ENCODE peak calls at places on chromosomes 3 and 15, in eight cellular contexts. F is stomach; X is mesendoderm; M is cardiac muscle cell; P is CD8-positive, alpha-beta memory T cell; Y is lung; G is aorta; I is GM06990. B is an unnamed sample.

GRCh38 chr3:187955076-187955952 is 198.6 kb upstream of the LPP start:
- DNase-seq in F (no peak), X (no peak), M (peak; percentile 87), P (no peak), Y (no peak), G (peak; percentile 51), I (no peak), B (no peak)

GRCh38 chr15:42171795-42172194 is 15.4 kb upstream of the PLA2G4F start:
- DNase-seq in F (no peak), X (no peak), M (no peak), P (no peak), Y (no peak), G (no peak), I (no peak), B (no peak)

GRCh38 chr3:127389415-127389814 is 101.6 kb upstream of the PRR20G start:
- DNase-seq in F (no peak), X (peak; percentile 69), M (no peak), P (no peak), Y (no peak), G (no peak), I (no peak), B (no peak)

GRCh38 chr3:151974067-151974466 is 100.6 kb downstream of the SUCNR1 start:
- DNase-seq in F (no peak), X (peak; percentile 64), M (peak; percentile 28), P (no peak), Y (no peak), G (no peak), I (no peak), B (no peak)

GRCh38 chr3:194633349-194634004 is at the start of gene TMEM44:
- DNase-seq in F (peak; percentile 75), X (peak; percentile 89), M (peak; percentile 85), P (peak; percentile 69), Y (peak; percentile 74), G (peak; percentile 81), I (peak; percentile 88), B (peak; percentile 98)

GRCh38 chr3:10855871-10856662 is 40.0 kb downstream of the SLC6A11 start:
- DNase-seq in F (no peak), X (peak; percentile 27), M (no peak), P (no peak), Y (no peak), G (no peak), I (no peak), B (peak; percentile 65)

GRCh38 chr15:34241376-34242350 is 16.8 kb downstream of the EMC4 start:
- DNase-seq in F (no peak), X (peak; percentile 39), M (peak; percentile 60), P (peak; percentile 45), Y (no peak), G (no peak), I (peak; percentile 8), B (peak; percentile 49)

GRCh38 chr3:143288944-143289343 is 169.4 kb downstream of the CHST2 start:
- DNase-seq in F (no peak), X (no peak), M (no peak), P (no peak), Y (no peak), G (no peak), I (no peak), B (no peak)

GRCh38 chr3:29203846-29204245 is 77.0 kb upstream of the RBMS3 start:
- DNase-seq in F (no peak), X (no peak), M (no peak), P (no peak), Y (no peak), G (no peak), I (no peak), B (no peak)

GRCh38 chr3:20462226-20462625 is 276.2 kb upstream of the SGO1 start:
- DNase-seq in F (no peak), X (no peak), M (peak; percentile 20), P (no peak), Y (no peak), G (no peak), I (no peak), B (no peak)

GRCh38 chr3:189132901-189133300 is 38.9 kb upstream of the TPRG1 start:
- DNase-seq in F (no peak), X (no peak), M (no peak), P (no peak), Y (no peak), G (no peak), I (no peak), B (no peak)
- H3K4me3 ChIP-seq in F (no peak overlapping the region), X (no peak overlapping the region), M (no peak overlapping the region), P (peak overlapping the region; percentile 1), Y (no peak overlapping the region), G (no peak overlapping the region), I (no peak overlapping the region), B (no peak overlapping the region)

DNA sequence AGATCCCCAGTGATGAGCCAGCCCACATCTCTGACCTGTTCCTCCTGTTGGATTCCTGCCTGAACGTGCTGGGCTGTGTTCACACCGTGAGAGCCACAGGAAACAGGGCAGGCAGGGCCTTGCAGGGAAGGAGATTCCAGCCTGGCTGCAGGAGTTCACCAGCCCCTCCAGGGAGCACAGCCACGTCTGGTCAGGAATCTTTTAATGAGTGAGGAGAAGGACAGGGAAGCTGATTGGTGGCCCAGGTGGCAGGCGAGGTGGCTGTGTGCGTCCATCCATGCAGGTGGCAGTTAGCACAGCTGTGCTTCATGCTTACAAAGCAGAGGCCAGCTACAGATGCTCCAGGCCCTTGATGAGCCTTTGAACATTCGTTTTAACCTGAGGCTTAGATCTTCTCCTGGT is 10.5 kb downstream of the LRRK1 start:
- DNase-seq in F (no peak), X (peak; percentile 77), M (no peak), P (no peak), Y (no peak), G (no peak), I (peak; percentile 59), B (peak; percentile 43)
- H3K36me3 ChIP-seq in F (peaks cover 43% of the 10 kb centered on the region), X (no peaks in the 10 kb centered on the region), M (no peaks in the 10 kb centered on the region), P (no peaks in the 10 kb centered on the region), Y (peaks cover 2% of the 10 kb centered on the region), G (peaks cover 2% of the 10 kb centered on the region), I (peaks cover 16% of the 10 kb centered on the region), B (no peaks in the 10 kb centered on the region)

GRCh38 chr15:69628256-69629093 is 175.9 kb downstream of the RPLP1 start:
- DNase-seq in F (no peak), X (no peak), M (no peak), P (no peak), Y (peak; percentile 46), G (no peak), I (no peak), B (no peak)

GRCh38 chr15:69631005-69631404 is 178.4 kb downstream of the RPLP1 start:
- DNase-seq in F (no peak), X (no peak), M (no peak), P (no peak), Y (peak; percentile 7), G (no peak), I (no peak), B (no peak)

GRCh38 chr15:69631978-69632377 is 179.4 kb downstream of the RPLP1 start:
- DNase-seq in F (no peak), X (no peak), M (no peak), P (no peak), Y (peak; percentile 6), G (no peak), I (no peak), B (no peak)

GRCh38 chr15:69627548-69628158 is 175.0 kb downstream of the RPLP1 start:
- DNase-seq in F (no peak), X (no peak), M (no peak), P (no peak), Y (peak; percentile 31), G (no peak), I (no peak), B (no peak)

DNA sequence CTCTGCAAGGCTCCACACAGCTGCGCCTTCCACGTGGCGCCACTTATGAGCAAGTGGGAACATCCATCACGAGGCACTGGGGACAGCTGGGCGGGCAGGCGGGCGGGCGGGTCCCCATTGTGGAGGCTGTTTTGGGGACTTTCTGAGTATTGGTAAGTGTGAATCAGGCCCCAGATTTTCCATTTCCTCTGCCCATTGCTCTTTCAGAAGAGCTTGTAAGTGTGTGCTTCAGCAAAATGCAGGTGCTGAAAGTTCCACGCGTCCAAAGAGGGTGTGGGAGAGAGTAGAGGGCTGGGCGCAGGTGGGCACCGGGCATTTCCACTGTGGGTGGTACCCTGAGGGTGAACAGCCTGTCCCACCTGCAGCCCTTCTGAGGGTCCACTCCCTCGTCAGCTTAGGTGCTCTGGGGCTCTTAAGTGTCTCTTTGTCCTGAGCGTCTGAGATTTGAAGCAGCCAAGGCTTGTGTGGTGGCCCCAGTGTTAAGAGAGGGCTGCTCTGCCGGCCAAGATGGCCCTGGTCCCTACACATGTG is 177.1 kb downstream of the RPLP1 start:
- DNase-seq in F (no peak), X (no peak), M (no peak), P (no peak), Y (no peak), G (no peak), I (peak; percentile 13), B (no peak)
- H3K27me3 ChIP-seq in F (no peaks in the 10 kb centered on the region), X (no peaks in the 10 kb centered on the region), M (peaks cover 18% of the 10 kb centered on the region), P (no peaks in the 10 kb centered on the region), Y (no peaks in the 10 kb centered on the region), G (no peaks in the 10 kb centered on the region), I (peaks cover 1% of the 10 kb centered on the region), B (no peaks in the 10 kb centered on the region)

GRCh38 chr15:51623386-51623938 is 891 bp upstream of the DMXL2 start:
- DNase-seq in F (no peak), X (peak; percentile 4), M (peak; percentile 13), P (no peak), Y (no peak), G (no peak), I (no peak), B (no peak)

GRCh38 chr15:51622269-51623180 is at the start of gene DMXL2:
- DNase-seq in F (peak; percentile 83), X (peak; percentile 93), M (peak; percentile 90), P (peak; percentile 60), Y (peak; percentile 89), G (peak; percentile 92), I (peak; percentile 93), B (peak; percentile 91)

GRCh38 chr15:51620647-51621046 is 1.9 kb downstream of the DMXL2 start:
- DNase-seq in F (no peak), X (no peak), M (no peak), P (no peak), Y (no peak), G (no peak), I (peak; percentile 31), B (no peak)

GRCh38 chr15:51621155-51621554 is 1.4 kb downstream of the DMXL2 start:
- DNase-seq in F (no peak), X (no peak), M (no peak), P (no peak), Y (no peak), G (no peak), I (no peak), B (no peak)

DNA sequence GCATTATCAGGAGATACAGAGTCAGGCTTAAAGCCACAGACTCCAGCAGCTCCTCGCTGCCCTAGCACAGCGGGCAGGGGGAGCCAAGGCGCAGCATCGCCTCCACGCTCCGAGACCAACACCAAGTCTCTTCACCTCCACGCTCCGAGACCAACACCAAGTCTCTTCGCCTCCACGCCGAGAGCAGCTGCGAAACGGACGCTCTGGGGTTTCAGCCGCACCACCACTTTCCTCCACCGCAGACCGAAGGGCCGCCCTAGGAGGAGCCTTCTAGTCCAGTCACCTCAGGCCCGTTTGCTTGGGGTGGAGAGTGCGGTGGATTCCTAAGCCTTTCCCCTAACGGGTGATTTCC is 678 bp downstream of the DMXL2 start:
- DNase-seq in F (peak; percentile 42), X (peak; percentile 71), M (peak; percentile 72), P (peak; percentile 9), Y (peak; percentile 49), G (peak; percentile 63), I (no peak), B (peak; percentile 72)
- H3K4me3 ChIP-seq in F (peak overlapping the region; percentile 95), X (peak overlapping the region; percentile 54), M (peak overlapping the region; percentile 66), P (peak overlapping the region; percentile 61), Y (peak overlapping the region; percentile 84), G (peak overlapping the region; percentile 43), I (peak overlapping the region; percentile 73), B (peak overlapping the region; percentile 92)